ENCODE peak calls at places on chromosomes 16 and 17, in six cellular contexts. H is fibroblast of pulmonary artery, M is cardiac muscle cell, U is left ventricle myocardium inferior, N is fibroblast of mammary gland, L is hepatocyte. Z is an unnamed sample.

GRCh38 chr17:82544431-82545070 is 25.0 kb downstream of the FOXK2 start:
- DNase-seq in H (no peak), M (peak), U (peak), N (peak), L (no peak), Z (no peak)

GRCh38 chr16:26959416-26960009 is 107.2 kb upstream of the C16orf82 start:
- DNase-seq in H (no peak), M (no peak), U (no peak), N (no peak), L (no peak), Z (no peak)

GRCh38 chr16:80739523-80739922 is 64.9 kb downstream of the CDYL2 start:
- DNase-seq in H (no peak), M (no peak), U (no peak), N (no peak), L (no peak), Z (no peak)

GRCh38 chr17:30554839-30555751 is 77.9 kb downstream of the GOSR1 start:
- DNase-seq in H (peak), M (peak), U (no peak), N (peak), L (no peak), Z (peak)

GRCh38 chr17:72863511-72864175 is 228.8 kb downstream of the SLC39A11 start:
- DNase-seq in H (no peak), M (no peak), U (no peak), N (no peak), L (no peak), Z (no peak)

GRCh38 chr16:67704110-67704509 is 15.0 kb downstream of the GFOD2 start:
- DNase-seq in H (no peak), M (no peak), U (no peak), N (no peak), L (no peak), Z (no peak)

GRCh38 chr16:2517954-2518605 is 2.1 kb upstream of the AMDHD2 start:
- DNase-seq in H (no peak), M (no peak), U (no peak), N (no peak), L (no peak), Z (no peak)

GRCh38 chr16:87661561-87661960 is 59.3 kb downstream of the JPH3 start:
- DNase-seq in H (peak), M (peak), U (no peak), N (peak), L (peak), Z (peak)

GRCh38 chr16:84253173-84253572 is 13.4 kb upstream of the KCNG4 start:
- DNase-seq in H (no peak), M (no peak), U (no peak), N (no peak), L (no peak), Z (no peak)

GRCh38 chr16:6247150-6247549 is 1085.5 kb upstream of the RBFOX1 start:
- DNase-seq in H (no peak), M (no peak), U (no peak), N (no peak), L (no peak), Z (no peak)

GRCh38 chr17:27345141-27345904 is 51.4 kb downstream of the WSB1 start:
- DNase-seq in H (peak), M (peak), U (no peak), N (no peak), L (peak), Z (no peak)

GRCh38 chr16:29804455-29805231 is 1.7 kb upstream of the MAZ start:
- DNase-seq in H (no peak), M (no peak), U (peak), N (peak), L (no peak), Z (peak)

GRCh38 chr17:57284984-57285646 is 28.8 kb downstream of the MSI2 start:
- DNase-seq in H (no peak), M (no peak), U (no peak), N (no peak), L (no peak), Z (peak)

GRCh38 chr16:68354816-68355215 is 44.0 kb downstream of the PRMT7 start:
- DNase-seq in H (no peak), M (no peak), U (no peak), N (no peak), L (no peak), Z (no peak)

GRCh38 chr16:84448444-84448843 is 56.0 kb downstream of the MEAK7 start:
- DNase-seq in H (no peak), M (no peak), U (no peak), N (no peak), L (no peak), Z (no peak)

GRCh38 chr17:79388556-79389295 is 222.1 kb downstream of the RBFOX3 start:
- DNase-seq in H (peak), M (peak), U (peak), N (peak), L (peak), Z (peak)

GRCh38 chr17:60280673-60281072 is 111.3 kb downstream of the USP32 start:
- DNase-seq in H (no peak), M (no peak), U (no peak), N (no peak), L (no peak), Z (no peak)

GRCh38 chr17:14334919-14335318 is 34.0 kb downstream of the HS3ST3B1 start:
- DNase-seq in H (no peak), M (no peak), U (no peak), N (no peak), L (no peak), Z (no peak)

GRCh38 chr17:11944587-11944986 is 52.7 kb downstream of the ZNF18 start:
- DNase-seq in H (peak), M (no peak), U (no peak), N (peak), L (no peak), Z (no peak)

GRCh38 chr17:50686494-50687199 is 21.1 kb downstream of the ANKRD40 start:
- DNase-seq in H (peak), M (no peak), U (no peak), N (peak), L (peak), Z (no peak)

GRCh38 chr16:57619606-57620315 is 8.7 kb upstream of the ADGRG1 start:
- DNase-seq in H (no peak), M (no peak), U (no peak), N (no peak), L (peak), Z (no peak)

GRCh38 chr16:49619811-49620157 is 236.1 kb downstream of the ZNF423 start:
- DNase-seq in H (no peak), M (no peak), U (no peak), N (no peak), L (no peak), Z (no peak)

GRCh38 chr17:65487161-65487560 is 74.3 kb downstream of the AXIN2 start:
- DNase-seq in H (no peak), M (no peak), U (no peak), N (no peak), L (no peak), Z (no peak)

GRCh38 chr17:62819511-62820221 is 11.6 kb upstream of the MARCHF10 start:
- DNase-seq in H (peak), M (peak), U (peak), N (peak), L (peak), Z (peak)

GRCh38 chr17:18858567-18859245 is 775 bp downstream of the PRPSAP2 start:
- DNase-seq in H (no peak), M (no peak), U (no peak), N (no peak), L (no peak), Z (peak)

GRCh38 chr16:11183035-11183812 is 72.8 kb downstream of the SOCS1 start:
- DNase-seq in H (no peak), M (no peak), U (no peak), N (no peak), L (no peak), Z (no peak)

GRCh38 chr16:90020838-90021382 is 1.7 kb upstream of the DBNDD1 start:
- DNase-seq in H (peak), M (peak), U (no peak), N (no peak), L (no peak), Z (peak)

GRCh38 chr16:9932919-9933653 is 249.1 kb downstream of the GRIN2A start:
- DNase-seq in H (no peak), M (no peak), U (no peak), N (no peak), L (no peak), Z (no peak)

GRCh38 chr16:49588061-49588460 is 214.5 kb downstream of the C16orf78 start:
- DNase-seq in H (no peak), M (no peak), U (no peak), N (no peak), L (no peak), Z (no peak)

GRCh38 chr17:57892820-57893595 is 43.2 kb upstream of the MRPS23 start:
- DNase-seq in H (peak), M (peak), U (peak), N (peak), L (peak), Z (peak)

GRCh38 chr17:40485851-40486512 is 15.4 kb downstream of the TNS4 start:
- DNase-seq in H (peak), M (no peak), U (no peak), N (peak), L (peak), Z (peak)

GRCh38 chr17:59899099-59899498 is 6.2 kb downstream of the RPS6KB1 start:
- DNase-seq in H (no peak), M (no peak), U (no peak), N (peak), L (no peak), Z (peak)

GRCh38 chr17:81400939-81401726 is 5.9 kb downstream of the BAHCC1 start:
- DNase-seq in H (no peak), M (no peak), U (peak), N (no peak), L (no peak), Z (no peak)

DNA sequence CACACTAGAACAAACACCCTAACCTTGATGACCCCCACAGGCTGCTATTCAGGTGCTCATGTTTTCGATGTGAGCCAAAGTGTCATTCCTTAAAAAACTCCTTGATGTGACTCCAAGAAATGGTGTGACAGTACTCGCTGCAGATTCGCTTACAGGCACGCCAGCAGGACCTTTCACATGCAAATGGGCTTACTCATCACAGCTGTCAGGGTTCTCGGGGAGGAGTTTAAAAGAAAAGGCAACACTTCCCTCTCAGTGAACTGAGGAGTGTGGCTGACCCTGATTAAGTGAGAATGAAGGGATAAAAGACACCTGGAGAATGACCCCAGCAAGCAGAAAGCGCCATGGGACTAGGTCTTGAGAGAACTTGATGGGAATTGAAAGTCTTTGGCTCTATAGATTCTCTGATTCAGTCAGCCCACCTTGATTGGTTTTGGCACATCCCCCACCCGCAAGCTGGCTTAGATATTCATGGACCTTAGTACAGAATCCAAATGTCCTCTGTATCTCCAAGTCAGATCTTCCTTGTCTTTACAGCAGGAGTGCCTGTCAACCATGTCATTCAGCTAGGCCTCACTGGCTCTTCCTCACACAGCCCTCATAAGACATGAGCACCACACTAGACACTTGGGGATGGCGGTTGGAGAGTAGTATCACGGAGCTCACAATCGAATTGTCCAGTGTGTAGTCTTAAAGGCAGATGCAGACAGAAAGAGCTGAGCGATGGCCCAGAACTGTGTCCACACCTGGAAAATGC is 82.6 kb downstream of the HIC1 start:
- DNase-seq in H (peak), M (no peak), U (no peak), N (peak), L (peak), Z (peak)
- H3K4me3 ChIP-seq in H (no peak), M (no peak), U (no peak), N (no peak), L (no peak), Z (no peak)

DNA sequence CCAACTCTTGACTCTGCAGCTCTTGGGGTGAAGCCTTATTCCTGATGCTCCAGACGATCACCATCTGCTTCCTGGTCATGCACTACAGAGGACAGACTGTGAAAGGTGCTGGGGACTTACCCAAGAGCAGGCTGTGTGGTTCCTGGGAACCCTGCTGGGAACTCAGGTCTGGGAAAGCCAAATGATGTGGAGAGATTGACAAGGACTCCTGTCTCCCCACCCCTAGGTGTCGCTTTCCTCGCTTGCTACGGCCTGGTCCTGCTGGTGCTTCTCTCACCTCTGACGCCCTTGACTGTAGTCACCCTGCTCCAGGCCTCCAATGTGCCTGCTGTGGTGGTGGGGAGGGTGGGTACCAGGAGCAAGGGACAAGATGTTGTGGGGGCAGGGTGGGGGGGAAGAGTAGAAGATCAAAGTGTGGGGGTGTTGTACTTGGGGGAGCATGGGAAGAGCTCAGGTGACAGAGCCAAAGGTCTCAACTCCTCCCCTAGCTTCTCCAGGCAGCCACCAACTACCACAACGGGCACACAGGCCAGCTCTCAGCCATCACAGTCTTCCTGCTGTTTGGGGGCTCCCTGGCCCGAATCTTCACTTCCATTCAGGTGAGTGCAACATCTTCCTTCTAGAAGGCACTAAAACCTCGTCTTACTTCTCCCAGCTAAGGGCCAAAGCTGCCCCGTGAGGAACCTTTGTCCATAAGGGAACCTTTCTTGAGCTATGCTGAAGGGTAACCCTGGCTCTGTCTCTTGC is 3.0 kb downstream of the SOX15 start:
- DNase-seq in H (no peak), M (peak), U (no peak), N (no peak), L (peak), Z (no peak)
- TF ChIP-seq CTCF in H (peak), M (no peak), U (peak), N (peak), L (peak), Z (peak)

DNA sequence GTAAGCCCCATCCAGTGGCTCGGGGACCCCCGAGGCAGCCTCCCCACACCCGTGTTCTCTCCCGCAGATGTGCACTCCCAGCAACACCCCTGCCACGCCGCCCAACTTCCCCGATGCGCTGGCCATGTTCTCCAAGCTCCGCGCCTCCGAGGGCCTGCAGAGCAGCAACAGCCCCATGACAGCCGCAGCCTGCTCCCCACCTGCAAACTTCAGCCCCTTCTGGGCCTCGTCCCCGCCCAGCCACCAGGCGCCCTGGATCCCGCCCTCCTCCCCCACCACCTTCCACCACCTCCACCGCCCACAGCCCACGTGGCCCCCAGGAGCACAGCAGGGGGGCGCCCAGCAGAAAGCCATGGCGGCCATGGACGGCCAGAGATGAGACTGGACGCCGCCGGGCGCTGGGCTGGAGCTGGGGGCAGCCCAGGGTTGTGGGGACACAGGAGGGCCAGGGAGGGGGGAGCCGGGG is 5.0 kb downstream of the UBALD2 start:
- DNase-seq in H (no peak), M (no peak), U (no peak), N (no peak), L (no peak), Z (no peak)
- H3K4me3 ChIP-seq in H (no peak), M (no peak), U (no peak), N (no peak), L (no peak), Z (no peak)

DNA sequence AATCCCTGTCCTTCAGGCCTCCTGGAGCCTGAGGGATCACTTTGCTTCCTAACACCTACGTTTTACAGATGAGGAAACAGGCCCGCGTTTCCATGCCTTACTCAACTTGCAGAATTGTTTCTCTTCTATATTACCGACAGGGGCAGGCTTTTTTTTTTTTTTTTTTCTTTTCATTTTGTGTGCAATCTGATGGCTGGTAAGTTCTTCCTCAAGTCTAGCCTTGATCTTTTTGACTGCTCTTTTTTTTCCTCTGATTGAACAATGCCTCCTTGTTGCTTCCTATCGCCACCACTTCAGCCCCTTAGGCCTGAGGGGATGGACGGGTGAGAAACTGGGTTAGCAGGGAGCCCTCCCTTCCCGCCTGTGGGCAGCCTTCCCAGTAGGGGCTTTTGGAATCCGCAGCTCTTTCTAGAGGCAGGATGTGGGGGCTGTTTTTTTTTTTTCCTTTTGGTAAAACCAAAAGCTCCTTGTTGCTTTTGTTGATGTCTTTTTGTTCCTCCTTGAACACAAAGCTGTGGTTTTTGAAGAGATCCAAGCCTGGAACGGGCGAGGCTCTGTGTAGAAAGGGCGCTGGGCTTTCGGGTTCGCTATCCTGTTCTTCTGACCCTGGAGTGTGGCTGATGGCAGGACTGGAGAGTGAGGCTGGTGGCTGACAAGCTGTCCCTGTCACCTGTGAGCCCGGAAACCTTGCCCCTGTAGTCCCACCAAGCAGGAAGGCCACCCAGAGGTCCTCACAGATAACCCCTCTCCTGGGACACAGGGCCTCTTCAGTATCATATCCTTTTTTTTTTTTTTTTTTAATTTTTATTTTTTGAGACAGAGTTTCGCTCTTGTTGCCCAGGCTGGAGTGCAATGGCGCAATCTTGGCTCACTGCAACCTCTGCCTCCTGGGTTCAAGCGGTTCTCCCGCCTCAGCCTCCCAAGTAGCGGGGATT is 14.0 kb downstream of the LASP1 start:
- DNase-seq in H (peak), M (no peak), U (no peak), N (peak), L (peak), Z (peak)
- TF ChIP-seq CTCF in H (peak), M (peak), U (peak), N (no peak), L (no peak), Z (peak)